ENCODE peak calls at places on chromosomes 12 and 14, in six cellular contexts. T, J, I, G, U and L are unnamed samples.

GRCh38 chr12:119594399-119594730 is 791 bp downstream of the TMEM233 start:
- DNase-seq in T (no peak), J (peak; percentile 3), I (no peak), G (no peak), U (peak; percentile 51), L (no peak)

GRCh38 chr12:110252716-110253115 is 28.3 kb upstream of the ATP2A2 start:
- DNase-seq in T (no peak), J (peak; percentile 92), I (no peak), G (no peak), U (peak; percentile 48), L (peak; percentile 92)

GRCh38 chr14:50242566-50243288 is 11.3 kb upstream of the SOS2 start:
- DNase-seq in T (no peak), J (no peak), I (no peak), G (no peak), U (no peak), L (no peak)

GRCh38 chr12:12788131-12788530 is 2.7 kb downstream of the APOLD1 start:
- DNase-seq in T (no peak), J (no peak), I (no peak), G (no peak), U (no peak), L (peak; percentile 37)

GRCh38 chr12:30694412-30694955 is 1.2 kb downstream of the IPO8 start:
- DNase-seq in T (no peak), J (no peak), I (no peak), G (no peak), U (no peak), L (no peak)

GRCh38 chr14:102848830-102849521 is 71.7 kb downstream of the TRAF3 start:
- DNase-seq in T (peak; percentile 39), J (no peak), I (no peak), G (no peak), U (peak; percentile 83), L (peak; percentile 79)

GRCh38 chr12:113162102-113163029 is 12.8 kb downstream of the CFAP73 start:
- DNase-seq in T (no peak), J (peak; percentile 80), I (no peak), G (no peak), U (peak; percentile 79), L (peak; percentile 67)

GRCh38 chr12:54127538-54128259 is 61.1 kb downstream of the SMUG1 start:
- DNase-seq in T (no peak), J (no peak), I (no peak), G (no peak), U (no peak), L (no peak)

GRCh38 chr12:57449375-57449774 is 5.7 kb upstream of the INHBE start:
- DNase-seq in T (no peak), J (no peak), I (no peak), G (no peak), U (no peak), L (no peak)

GRCh38 chr12:115440438-115440837 is 756.5 kb upstream of the TBX3 start:
- DNase-seq in T (no peak), J (no peak), I (no peak), G (no peak), U (no peak), L (peak; percentile 62)

GRCh38 chr12:113903381-113903863 is 62.7 kb downstream of the RBM19 start:
- DNase-seq in T (no peak), J (no peak), I (no peak), G (no peak), U (no peak), L (no peak)

GRCh38 chr12:42128327-42128726 is 16.3 kb downstream of the GXYLT1 start:
- DNase-seq in T (no peak), J (no peak), I (no peak), G (no peak), U (no peak), L (no peak)

GRCh38 chr12:88056571-88056970 is 27.4 kb upstream of the C12orf50 start:
- DNase-seq in T (no peak), J (no peak), I (no peak), G (no peak), U (no peak), L (no peak)

GRCh38 chr12:120630139-120630895 is 10.1 kb upstream of the CABP1 start:
- DNase-seq in T (no peak), J (no peak), I (no peak), G (no peak), U (peak; percentile 61), L (no peak)

GRCh38 chr12:76871082-76871481 is 7.7 kb downstream of the CSRP2 start:
- DNase-seq in T (no peak), J (no peak), I (no peak), G (no peak), U (no peak), L (no peak)

GRCh38 chr14:69535230-69535848 is 39.3 kb downstream of the CCDC177 start:
- DNase-seq in T (peak; percentile 16), J (peak; percentile 68), I (peak; percentile 62), G (no peak), U (peak; percentile 84), L (peak; percentile 64)

GRCh38 chr14:104096318-104096717 is 10.8 kb downstream of the ASPG start:
- DNase-seq in T (no peak), J (no peak), I (no peak), G (no peak), U (no peak), L (no peak)

GRCh38 chr12:52082988-52083637 is 3.6 kb downstream of the SMIM41 start:
- DNase-seq in T (peak; percentile 60), J (peak; percentile 69), I (no peak), G (peak; percentile 61), U (peak; percentile 92), L (peak; percentile 86)

GRCh38 chr14:58292192-58292591 is 6.2 kb upstream of the ARID4A start:
- DNase-seq in T (no peak), J (no peak), I (no peak), G (no peak), U (no peak), L (no peak)

GRCh38 chr12:67982165-67982563 is 7.1 kb upstream of the IFNG-AS1 start:
- DNase-seq in T (no peak), J (no peak), I (no peak), G (no peak), U (peak; percentile 11), L (no peak)

DNA sequence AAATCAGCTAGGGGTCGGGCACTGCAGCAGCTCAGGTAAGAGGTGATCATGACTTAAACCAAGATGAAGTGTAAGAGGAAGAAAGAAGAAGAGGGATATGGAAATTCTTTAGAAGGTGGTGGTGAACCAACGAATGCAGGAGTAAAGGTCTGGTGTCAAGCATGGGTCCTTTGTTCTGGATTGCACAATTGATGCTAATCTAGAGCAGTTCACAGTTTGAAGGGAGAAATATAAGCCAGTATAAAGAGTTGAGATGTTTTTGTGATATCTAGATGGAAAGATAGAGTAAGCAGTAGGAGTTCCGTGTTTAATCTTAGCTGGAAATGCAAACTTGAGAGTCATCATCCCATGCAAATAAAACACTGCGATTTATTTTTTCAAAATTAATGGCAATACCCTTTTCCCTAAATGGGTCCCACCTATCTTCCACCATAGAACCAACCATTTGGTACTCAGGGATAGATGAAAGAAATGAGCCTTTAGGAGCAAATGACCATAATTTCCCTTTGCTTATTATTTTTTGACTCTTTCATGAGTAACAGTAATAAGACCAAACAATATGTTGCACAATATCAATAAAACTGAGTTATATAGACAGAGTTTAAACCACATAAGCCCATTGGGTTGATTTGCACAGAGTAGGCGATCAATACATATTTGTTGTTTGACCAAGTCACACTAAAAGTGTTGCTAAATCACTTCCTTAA is 15.0 kb upstream of the MGP start:
- DNase-seq in T (no peak), J (no peak), I (no peak), G (no peak), U (no peak), L (no peak)
- H3K27ac ChIP-seq in T (no peak overlapping the region), J (no peak overlapping the region), I (no peak overlapping the region), G (no peak overlapping the region), U (no peak overlapping the region), L (peak overlapping the region; percentile 37)

DNA sequence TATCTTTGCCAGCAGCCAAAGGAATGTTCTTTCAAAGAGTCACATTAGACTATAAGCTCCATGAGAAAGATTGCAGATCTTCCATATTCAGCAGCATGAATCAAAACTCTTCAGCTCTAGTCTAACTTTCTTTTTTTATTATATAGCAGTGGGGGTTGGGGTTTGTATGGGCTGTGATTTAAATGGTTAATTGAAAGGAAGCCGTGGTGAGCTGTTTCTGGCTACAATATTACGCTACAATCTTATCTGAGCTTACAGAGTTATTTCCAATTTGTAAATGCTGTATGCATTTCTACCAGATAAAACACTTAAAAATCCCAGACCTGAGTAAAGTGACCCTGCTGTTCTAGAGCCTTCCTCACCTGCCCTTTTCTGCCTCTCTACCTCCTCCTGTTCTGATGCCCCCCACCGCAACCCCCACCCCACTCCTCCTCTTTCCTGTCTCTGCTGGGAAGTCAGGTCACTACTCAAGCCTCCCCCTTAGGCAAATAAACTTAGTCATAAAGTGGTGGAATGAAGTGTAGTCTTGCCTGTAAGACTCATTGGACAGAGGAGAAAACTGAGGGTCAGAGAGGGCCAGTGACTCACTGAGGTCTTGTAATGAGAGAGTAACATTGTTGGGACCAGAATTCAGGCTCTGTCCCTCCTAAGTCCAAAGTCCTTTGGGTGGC is 1089.5 kb downstream of the BCL11B start:
- DNase-seq in T (no peak), J (no peak), I (no peak), G (peak; percentile 57), U (no peak), L (no peak)
- H3K27ac ChIP-seq in T (no peak overlapping the region), J (no peak overlapping the region), I (no peak overlapping the region), G (peak overlapping the region; percentile 87), U (no peak overlapping the region), L (no peak overlapping the region)

DNA sequence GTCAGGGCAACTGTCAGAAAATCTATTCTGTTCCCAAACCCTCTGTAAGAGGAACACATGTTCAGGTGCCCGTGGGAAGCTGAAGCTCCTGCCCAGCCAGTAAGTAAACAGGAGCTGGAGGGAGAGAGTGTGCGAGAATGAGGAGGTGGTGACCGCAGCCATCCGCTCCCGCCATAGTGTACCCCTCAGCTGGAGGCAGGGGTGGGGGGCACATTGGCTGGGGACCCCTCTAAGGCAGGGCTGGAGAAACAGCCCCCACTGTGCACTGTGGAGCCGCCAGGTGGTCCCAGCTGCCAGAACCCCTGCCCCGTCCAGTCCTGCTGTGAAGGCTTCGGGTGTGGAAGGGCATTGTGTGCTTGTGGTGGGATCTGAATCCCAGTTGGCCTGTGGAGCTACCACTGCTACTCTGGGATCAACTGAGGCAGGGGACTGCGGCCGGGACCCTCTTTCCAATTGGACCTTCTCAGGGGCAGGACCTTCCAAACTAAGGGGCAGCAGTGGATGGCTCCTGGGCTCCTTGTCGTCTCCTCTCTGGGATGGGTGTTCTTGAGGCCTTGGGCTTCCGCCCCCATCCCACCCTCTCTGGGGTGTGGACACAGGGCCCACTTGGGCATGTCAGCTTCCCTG is 59.6 kb downstream of the TSPAN9 start:
- DNase-seq in T (no peak), J (no peak), I (no peak), G (no peak), U (no peak), L (no peak)
- H3K27ac ChIP-seq in T (no peak overlapping the region), J (no peak overlapping the region), I (no peak overlapping the region), G (no peak overlapping the region), U (no peak overlapping the region), L (no peak overlapping the region)

GRCh38 chr14:53295372-53295771 is 142.2 kb upstream of the DDHD1 start:
- DNase-seq in T (no peak), J (no peak), I (no peak), G (no peak), U (no peak), L (no peak)

DNA sequence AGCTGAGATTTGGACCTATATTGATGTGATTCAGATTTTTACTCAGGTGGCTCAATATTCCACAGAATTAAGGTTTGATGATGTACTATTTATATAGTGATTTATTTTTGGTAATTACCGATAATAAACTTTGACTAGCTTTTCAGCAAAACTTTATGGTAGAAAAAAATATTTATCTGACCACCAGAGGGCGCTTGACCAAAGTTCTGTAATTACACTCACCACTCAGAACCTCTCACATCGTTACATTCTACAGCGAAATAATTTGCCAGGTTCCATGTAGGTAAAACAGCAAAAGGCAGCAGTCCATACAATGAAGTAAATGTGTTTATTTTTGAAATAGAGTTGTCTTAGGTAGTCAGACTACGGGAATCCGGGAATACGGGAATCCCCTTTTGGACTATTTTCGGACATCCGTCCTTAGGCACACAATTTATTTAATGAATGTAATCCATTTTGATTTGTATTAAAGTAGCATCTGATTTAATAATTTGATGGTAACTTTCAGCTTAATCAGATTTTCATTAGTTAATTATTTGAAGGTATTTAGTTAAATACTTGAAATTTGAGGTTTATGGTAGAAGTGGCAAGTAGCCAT is 143.0 kb upstream of the DDHD1 start:
- DNase-seq in T (peak; percentile 50), J (peak; percentile 66), I (no peak), G (no peak), U (peak; percentile 8), L (no peak)
- H3K27ac ChIP-seq in T (no peak overlapping the region), J (no peak overlapping the region), I (no peak overlapping the region), G (no peak overlapping the region), U (no peak overlapping the region), L (no peak overlapping the region)